ENCODE peak calls at places on chromosome 21, in seven cellular contexts. I is cardiac fibroblast; J is WTC11; U is fibroblast of mammary gland; M is CD4-positive, alpha-beta T cell; E is spleen; Q is fibroblast of lung. W is an unnamed sample.

GRCh38 chr21:33362044-33362555 is 37.3 kb downstream of the IFNAR1 start:
- DNase-seq in I (no peak), Q (no peak), M (peak), E (peak), U (no peak), J (peak), W (peak)

GRCh38 chr21:22174746-22175145 is 1176.5 kb downstream of the NCAM2 start:
- DNase-seq in E (no peak), J (no peak), Q (no peak), I (no peak), M (no peak), U (no peak), W (no peak)

GRCh38 chr21:42392731-42393442 is 3.0 kb downstream of the TMPRSS3 start:
- DNase-seq in E (peak), Q (no peak), U (no peak), I (no peak), M (no peak), J (no peak), W (no peak)

GRCh38 chr21:15365751-15366392 is 301.1 kb upstream of the NRIP1 start:
- DNase-seq in I (no peak), U (peak), E (no peak), Q (no peak), M (no peak), J (no peak), W (no peak)

GRCh38 chr21:17925000-17925610 is 105.9 kb upstream of the C21orf91 start:
- DNase-seq in E (no peak), M (peak), U (peak), J (peak), I (peak), Q (peak), W (peak)

GRCh38 chr21:32457360-32457840 is 44.9 kb downstream of the EVA1C start:
- DNase-seq in U (peak), I (peak), Q (peak), E (peak), J (no peak), M (no peak), W (no peak)

GRCh38 chr21:29360799-29361765 is 62.4 kb downstream of the BACH1 start:
- DNase-seq in M (no peak), I (no peak), Q (no peak), E (no peak), U (no peak), J (no peak), W (no peak)

GRCh38 chr21:30194701-30195299 is 21.1 kb downstream of the CLDN8 start:
- DNase-seq in M (no peak), I (peak), E (no peak), U (peak), J (no peak), Q (peak), W (peak)

GRCh38 chr21:27250386-27250785 is 283.5 kb upstream of the ADAMTS5 start:
- DNase-seq in J (no peak), Q (peak), I (no peak), U (no peak), M (no peak), E (no peak), W (no peak)

GRCh38 chr21:31294691-31295090 is 49.4 kb downstream of the TIAM1 start:
- DNase-seq in J (no peak), I (no peak), E (no peak), Q (no peak), U (no peak), M (no peak), W (no peak)

GRCh38 chr21:41932191-41932575 is 21.6 kb downstream of the C2CD2 start:
- DNase-seq in M (no peak), I (peak), E (peak), U (peak), J (no peak), Q (peak), W (no peak)

GRCh38 chr21:23639726-23640125 is 1967.6 kb downstream of the MRPL39 start:
- DNase-seq in U (no peak), M (no peak), I (no peak), E (no peak), J (no peak), Q (no peak), W (no peak)

GRCh38 chr21:27734146-27734545 is 767.3 kb upstream of the ADAMTS5 start:
- DNase-seq in E (no peak), U (peak), I (peak), J (no peak), Q (peak), M (no peak), W (no peak)

GRCh38 chr21:28884481-28884880 is 108.2 kb downstream of the LTN1 start:
- DNase-seq in M (no peak), Q (peak), I (peak), J (no peak), U (peak), E (no peak), W (no peak)

GRCh38 chr21:42321231-42321630 is 6.0 kb upstream of the TFF3 start:
- DNase-seq in U (no peak), Q (no peak), E (no peak), M (no peak), I (no peak), J (no peak), W (no peak)

GRCh38 chr21:14987370-14988170 is 77.2 kb downstream of the NRIP1 start:
- DNase-seq in E (no peak), Q (no peak), M (no peak), J (no peak), U (no peak), I (no peak), W (no peak)

GRCh38 chr21:39319251-39319756 is 5.9 kb upstream of the BRWD1 start:
- DNase-seq in U (peak), M (no peak), I (peak), J (no peak), E (no peak), Q (peak), W (no peak)

GRCh38 chr21:38267991-38268858 is 11.4 kb downstream of the KCNJ15 start:
- DNase-seq in Q (peak), U (peak), E (no peak), J (no peak), M (no peak), I (peak), W (no peak)

GRCh38 chr21:17819878-17820232 is 699 bp upstream of the C21orf91 start:
- DNase-seq in I (no peak), U (no peak), Q (no peak), J (no peak), E (no peak), M (no peak), W (no peak)

GRCh38 chr21:41188476-41189146 is 20.7 kb downstream of the BACE2 start:
- DNase-seq in M (no peak), I (peak), Q (no peak), J (no peak), U (peak), E (no peak), W (no peak)

GRCh38 chr21:41217656-41218380 is 49.9 kb downstream of the BACE2 start:
- DNase-seq in U (peak), J (no peak), M (no peak), I (peak), E (no peak), Q (peak), W (peak)

GRCh38 chr21:18245493-18245967 is 897 bp downstream of the CHODL start:
- DNase-seq in U (no peak), E (no peak), J (no peak), Q (no peak), M (no peak), I (no peak), W (peak)

GRCh38 chr21:25179116-25179515 is 428.2 kb downstream of the MRPL39 start:
- DNase-seq in E (no peak), I (peak), U (no peak), M (no peak), J (no peak), Q (peak), W (no peak)

GRCh38 chr21:42991992-42992740 is 17.8 kb downstream of the PKNOX1 start:
- DNase-seq in I (peak), J (no peak), Q (peak), M (no peak), U (peak), E (peak), W (no peak)

GRCh38 chr21:29656504-29657227 is 283.1 kb downstream of the GRIK1 start:
- DNase-seq in M (no peak), I (peak), J (no peak), U (peak), E (no peak), Q (peak), W (no peak)

GRCh38 chr21:42157606-42158310 is 61.2 kb upstream of the ABCG1 start:
- DNase-seq in M (no peak), E (no peak), U (no peak), Q (no peak), I (no peak), J (no peak), W (peak)

GRCh38 chr21:26946744-26947446 is 20.0 kb downstream of the ADAMTS5 start:
- DNase-seq in Q (no peak), E (no peak), I (no peak), J (no peak), U (peak), M (no peak), W (no peak)

GRCh38 chr21:22711636-22712035 is 1713.4 kb downstream of the NCAM2 start:
- DNase-seq in J (no peak), M (no peak), U (no peak), Q (no peak), E (no peak), I (no peak), W (no peak)

GRCh38 chr21:28308516-28308915 is 684.2 kb downstream of the LTN1 start:
- DNase-seq in U (peak), J (no peak), Q (no peak), M (no peak), I (no peak), E (no peak), W (no peak)

GRCh38 chr21:24693779-24694178 is 913.5 kb downstream of the MRPL39 start:
- DNase-seq in M (no peak), J (no peak), Q (peak), U (no peak), E (no peak), I (no peak), W (no peak)

GRCh38 chr21:43027846-43028731 is 47.5 kb downstream of the CBS start:
- DNase-seq in I (no peak), U (no peak), Q (no peak), M (no peak), E (peak), J (no peak), W (no peak)

GRCh38 chr21:42959754-42960153 is 14.6 kb upstream of the PKNOX1 start:
- DNase-seq in U (no peak), J (no peak), M (no peak), Q (no peak), I (no peak), E (no peak), W (no peak)

GRCh38 chr21:38756746-38757145 is 49.0 kb upstream of the ETS2 start:
- DNase-seq in I (peak), Q (peak), U (peak), M (no peak), E (no peak), J (no peak), W (no peak)

GRCh38 chr21:42122398-42122797 is 51.3 kb downstream of the UMODL1 start:
- DNase-seq in Q (no peak), J (no peak), I (no peak), U (no peak), E (no peak), M (no peak), W (no peak)

GRCh38 chr21:33042812-33043211 is 17.1 kb downstream of the OLIG2 start:
- DNase-seq in J (no peak), Q (peak), M (no peak), I (peak), U (peak), E (no peak), W (no peak)

GRCh38 chr21:43303240-43304178 is 123.4 kb downstream of the SIK1 start:
- DNase-seq in M (no peak), I (no peak), U (no peak), J (no peak), Q (no peak), E (peak), W (no peak)

GRCh38 chr21:44792653-44793052 is 9.0 kb downstream of the UBE2G2 start:
- DNase-seq in Q (no peak), M (no peak), U (peak), J (no peak), E (no peak), I (no peak), W (no peak)

GRCh38 chr21:44791246-44791645 is 10.4 kb downstream of the UBE2G2 start:
- DNase-seq in E (no peak), U (peak), Q (no peak), J (no peak), I (no peak), M (no peak), W (no peak)

GRCh38 chr21:44791993-44792392 is 9.6 kb downstream of the UBE2G2 start:
- DNase-seq in Q (no peak), J (no peak), I (no peak), U (no peak), E (no peak), M (no peak), W (no peak)

GRCh38 chr21:44790401-44790800 is 11.2 kb downstream of the UBE2G2 start:
- DNase-seq in I (no peak), Q (no peak), U (no peak), J (no peak), M (no peak), E (no peak), W (no peak)

GRCh38 chr21:44789880-44790279 is 11.7 kb downstream of the UBE2G2 start:
- DNase-seq in Q (no peak), E (no peak), I (peak), J (no peak), U (peak), M (no peak), W (no peak)
- TF ChIP-seq CTCF in Q (no peak), E (no peak), I (no peak), J (no peak), U (no peak), M (no peak), W (no peak)

GRCh38 chr21:36705679-36706481 is 7.0 kb downstream of the SIM2 start:
- DNase-seq in I (no peak), M (no peak), Q (no peak), E (no peak), J (peak), U (no peak), W (no peak)
- TF ChIP-seq CTCF in I (peak), M (no peak), Q (peak), E (no peak), J (peak), U (no peak), W (peak)

DNA sequence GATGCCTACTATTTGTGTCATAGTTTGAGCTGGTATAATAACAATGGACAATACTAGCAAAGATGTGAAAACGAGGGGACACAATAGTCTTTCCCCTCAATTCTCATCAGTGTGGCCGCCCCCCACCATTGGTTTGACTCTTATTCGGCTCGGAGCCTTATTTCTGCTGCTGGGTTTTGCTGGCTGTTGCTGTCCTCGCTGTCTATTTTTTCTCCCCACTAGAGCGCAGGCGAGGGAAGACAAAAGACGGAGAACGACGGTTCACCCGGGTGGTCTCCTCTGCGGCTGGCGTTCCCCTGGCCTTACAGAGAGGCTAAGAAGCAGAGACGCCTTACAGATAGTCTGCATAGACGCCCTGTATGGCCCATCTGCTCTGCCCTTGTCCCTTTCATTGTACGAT is 19.4 kb downstream of the CLIC6 start:
- DNase-seq in Q (peak), U (peak), I (peak), M (no peak), E (no peak), J (no peak), W (no peak)
- TF ChIP-seq CTCF in Q (peak), U (peak), I (peak), M (no peak), E (no peak), J (no peak), W (no peak)

GRCh38 chr21:44364151-44365053 is 11.0 kb downstream of the TRPM2 start:
- DNase-seq in J (no peak), M (no peak), I (no peak), E (peak), U (no peak), Q (no peak), W (no peak)
- TF ChIP-seq CTCF in J (no peak), M (no peak), I (no peak), E (no peak), U (no peak), Q (no peak), W (no peak)